ENCODE peak calls at places on chromosomes 12 and 14, in four cellular contexts. Q is right cardiac atrium; B is activated naive CD8-positive, alpha-beta T cell treated with anti-CD3 and anti-CD28 coated beads, Interleukin-2, amount 50 U/mL, for 24 hours; T is stimulated activated CD4-positive, alpha-beta T cell treated with anti-CD3 and anti-CD28 coated beads, Interleukin-15, amount 100 ng/mL, for 1 hour. X is an unnamed sample.

GRCh38 chr12:21169878-21170472 is 39.0 kb downstream of the SLCO1B1 start:
- DNase-seq in Q (no peak), B (peak; percentile 30), T (no peak), X (peak; percentile 21)

GRCh38 chr12:80504389-80505153 is 60.5 kb downstream of the PTPRQ start:
- DNase-seq in Q (no peak), B (no peak), T (no peak), X (peak; percentile 25)

GRCh38 chr12:46359667-46360280 is 12.8 kb downstream of the SLC38A2 start:
- DNase-seq in Q (no peak), B (no peak), T (no peak), X (no peak)

GRCh38 chr12:88889326-88890110 is 309.2 kb upstream of the KITLG start:
- DNase-seq in Q (no peak), B (no peak), T (no peak), X (peak; percentile 49)

GRCh38 chr14:20334017-20334416 is 938 bp upstream of the CCNB1IP1 start:
- DNase-seq in Q (no peak), B (no peak), T (no peak), X (no peak)

GRCh38 chr12:105474672-105475071 is 144.2 kb downstream of the C12orf75 start:
- DNase-seq in Q (no peak), B (no peak), T (no peak), X (peak; percentile 21)

GRCh38 chr12:55724226-55724939 is 4.2 kb downstream of the RDH5 start:
- DNase-seq in Q (peak; percentile 83), B (peak; percentile 74), T (peak; percentile 40), X (peak; percentile 70)

GRCh38 chr12:105378821-105379400 is 48.4 kb downstream of the C12orf75 start:
- DNase-seq in Q (no peak), B (no peak), T (no peak), X (no peak)

GRCh38 chr14:102201369-102201748 is 61.7 kb downstream of the WDR20 start:
- DNase-seq in Q (no peak), B (no peak), T (no peak), X (no peak)

GRCh38 chr12:14185441-14186192 is 179.9 kb upstream of the ATF7IP start:
- DNase-seq in Q (no peak), B (peak; percentile 13), T (no peak), X (peak; percentile 38)

GRCh38 chr14:104827173-104828055 is 26.5 kb downstream of the ZBTB42 start:
- DNase-seq in Q (peak; percentile 80), B (peak; percentile 47), T (no peak), X (peak; percentile 24)

GRCh38 chr12:12562016-12562483 is 613 bp downstream of the DUSP16 start:
- DNase-seq in Q (peak; percentile 69), B (peak; percentile 27), T (peak; percentile 7), X (peak; percentile 23)

GRCh38 chr12:15179672-15180071 is 41.5 kb downstream of the RERG start:
- DNase-seq in Q (no peak), B (no peak), T (no peak), X (no peak)

GRCh38 chr12:94062796-94063635 is 85.4 kb upstream of the PLXNC1 start:
- DNase-seq in Q (no peak), B (no peak), T (no peak), X (no peak)

GRCh38 chr14:68896132-68896531 is 83.0 kb downstream of the ACTN1 start:
- DNase-seq in Q (no peak), B (no peak), T (no peak), X (no peak)

GRCh38 chr14:91048256-91048655 is 12.2 kb downstream of the RPS6KA5 start:
- DNase-seq in Q (no peak), B (no peak), T (no peak), X (no peak)

GRCh38 chr12:51941669-51942455 is 9.6 kb upstream of the ACVR1B start:
- DNase-seq in Q (no peak), B (no peak), T (no peak), X (no peak)

GRCh38 chr12:64801381-64801780 is 23.1 kb upstream of the TBC1D30 start:
- DNase-seq in Q (no peak), B (no peak), T (no peak), X (no peak)

GRCh38 chr12:10641735-10642500 is 28.5 kb upstream of the MAGOHB start:
- DNase-seq in Q (no peak), B (no peak), T (no peak), X (peak; percentile 54)

GRCh38 chr12:121295123-121295745 is 1.3 kb downstream of the CAMKK2 start:
- DNase-seq in Q (no peak), B (peak; percentile 9), T (no peak), X (no peak)

GRCh38 chr12:25151476-25151875 is 43.5 kb downstream of the DNAI7 start:
- DNase-seq in Q (no peak), B (no peak), T (no peak), X (peak; percentile 92)

GRCh38 chr12:104057771-104058197 is 6.5 kb upstream of the HCFC2 start:
- DNase-seq in Q (no peak), B (no peak), T (no peak), X (no peak)

GRCh38 chr12:121576851-121577391 is 3.9 kb downstream of the KDM2B start:
- DNase-seq in Q (no peak), B (no peak), T (no peak), X (peak; percentile 94)

GRCh38 chr12:388547-389137 is 478 bp downstream of the KDM5A start:
- DNase-seq in Q (peak; percentile 65), B (peak; percentile 46), T (peak; percentile 15), X (peak; percentile 19)

GRCh38 chr12:131312793-131313545 is 359.3 kb downstream of the ADGRD1 start:
- DNase-seq in Q (no peak), B (no peak), T (no peak), X (no peak)

GRCh38 chr14:67240168-67240932 is 885 bp upstream of the PALS1 start:
- DNase-seq in Q (peak; percentile 83), B (peak; percentile 39), T (no peak), X (peak; percentile 36)

GRCh38 chr12:63206908-63207307 is 55.9 kb upstream of the AVPR1A start:
- DNase-seq in Q (no peak), B (no peak), T (no peak), X (peak; percentile 7)

GRCh38 chr12:3172124-3173007 is 95.2 kb downstream of the TSPAN9 start:
- DNase-seq in Q (no peak), B (no peak), T (no peak), X (no peak)

GRCh38 chr14:97719931-97720330 is 922.7 kb downstream of the VRK1 start:
- DNase-seq in Q (no peak), B (no peak), T (no peak), X (no peak)

GRCh38 chr12:47209014-47209413 is 129.3 kb upstream of the AMIGO2 start:
- DNase-seq in Q (no peak), B (no peak), T (no peak), X (no peak)

GRCh38 chr14:37062191-37062803 is 110.1 kb downstream of the SLC25A21 start:
- DNase-seq in Q (no peak), B (no peak), T (no peak), X (no peak)

GRCh38 chr14:74792249-74793039 is 29.3 kb downstream of the YLPM1 start:
- DNase-seq in Q (no peak), B (no peak), T (no peak), X (peak; percentile 15)

X was measured in AG10803.